ENCODE peak calls at places on chromosomes 16 and 17, in seven cellular contexts. L is lung, Z is vagina, B is ascending aorta, A is pancreas, P is tibial artery, K is prostate gland. F is an unnamed sample. For H3K9me3, the result is how much of the 10 kb centered on the place peaks cover.

GRCh38 chr16:49516382-49517036 is 142.9 kb downstream of the C16orf78 start:
- DNase-seq in B (no peak), P (no peak), L (no peak), K (no peak), Z (no peak), A (no peak), F (no peak)

GRCh38 chr16:57354311-57354710 is 4.3 kb upstream of the CCL22 start:
- DNase-seq in A (no peak), B (no peak), K (no peak), Z (no peak), P (no peak), L (no peak), F (no peak)

GRCh38 chr17:5837055-5837491 is 233.1 kb upstream of the WSCD1 start:
- DNase-seq in B (no peak), K (peak), L (no peak), P (no peak), Z (peak), A (no peak), F (peak)

GRCh38 chr17:7867881-7868329 is 10.1 kb downstream of the CYB5D1 start:
- DNase-seq in P (no peak), L (no peak), K (no peak), Z (peak), B (no peak), A (no peak), F (no peak)

GRCh38 chr16:16033208-16033717 is 83.8 kb downstream of the ABCC1 start:
- DNase-seq in P (no peak), Z (no peak), K (no peak), A (no peak), L (no peak), B (no peak), F (no peak)

GRCh38 chr17:7929158-7930029 is at the start of gene KCNAB3:
- DNase-seq in A (no peak), K (peak), Z (no peak), L (no peak), B (no peak), P (no peak), F (no peak)

GRCh38 chr17:36602924-36603384 is 1.6 kb downstream of the MRM1 start:
- DNase-seq in B (no peak), L (peak), K (no peak), P (peak), A (peak), Z (no peak), F (peak)

GRCh38 chr17:35094902-35095301 is 24.8 kb downstream of the RAD51D start:
- DNase-seq in B (no peak), L (no peak), K (no peak), P (no peak), A (no peak), Z (no peak), F (peak)

GRCh38 chr17:32584792-32585191 is 98.0 kb downstream of the CDK5R1 start:
- DNase-seq in B (no peak), Z (no peak), K (no peak), P (no peak), A (no peak), L (no peak), F (no peak)

GRCh38 chr16:74700206-74701040 is at the start of gene MLKL:
- DNase-seq in L (peak), Z (no peak), B (no peak), A (peak), P (peak), K (peak), F (no peak)

GRCh38 chr16:49543315-49543946 is 169.8 kb downstream of the C16orf78 start:
- DNase-seq in P (no peak), L (no peak), A (no peak), K (no peak), B (no peak), Z (no peak), F (no peak)

GRCh38 chr17:13583996-13584700 is 17.6 kb downstream of the HS3ST3A1 start:
- DNase-seq in Z (no peak), B (no peak), P (no peak), A (no peak), L (no peak), K (no peak), F (no peak)

GRCh38 chr17:62673614-62674362 is 46.3 kb downstream of the MRC2 start:
- DNase-seq in L (no peak), P (no peak), A (no peak), B (no peak), Z (no peak), K (no peak), F (no peak)

GRCh38 chr16:57145046-57145963 is 40.5 kb downstream of the PSME3IP1 start:
- DNase-seq in B (no peak), L (no peak), A (no peak), Z (no peak), K (no peak), P (no peak), F (no peak)

GRCh38 chr16:72995151-72995881 is 52.6 kb downstream of the ZFHX3 start:
- DNase-seq in A (no peak), Z (no peak), B (no peak), K (no peak), P (peak), L (no peak), F (no peak)

GRCh38 chr16:56269824-56270684 is 78.8 kb downstream of the GNAO1 start:
- DNase-seq in K (no peak), L (no peak), Z (no peak), P (peak), A (no peak), B (no peak), F (peak)

GRCh38 chr17:64252831-64253230 is 10.2 kb downstream of the TEX2 start:
- DNase-seq in B (no peak), L (no peak), A (no peak), Z (no peak), P (no peak), K (no peak), F (no peak)

GRCh38 chr16:15946257-15947044 is 3.0 kb upstream of the ABCC1 start:
- DNase-seq in L (no peak), B (no peak), Z (no peak), K (peak), A (no peak), P (no peak), F (peak)

GRCh38 chr16:8505327-8505991 is 84.9 kb downstream of the TMEM114 start:
- DNase-seq in P (no peak), B (no peak), A (no peak), K (no peak), L (no peak), Z (no peak), F (no peak)

GRCh38 chr17:38752930-38753506 is 477 bp downstream of the PSMB3 start:
- DNase-seq in A (no peak), K (no peak), Z (no peak), L (no peak), B (no peak), P (no peak), F (no peak)

GRCh38 chr17:1557355-1558095 is 5.1 kb downstream of the PITPNA start:
- DNase-seq in K (no peak), B (no peak), L (no peak), A (no peak), Z (no peak), P (no peak), F (no peak)

GRCh38 chr16:80433617-80434016 is 107.2 kb upstream of the DYNLRB2 start:
- DNase-seq in B (no peak), P (no peak), Z (no peak), K (no peak), L (no peak), A (no peak), F (no peak)

GRCh38 chr16:59878479-59878878 is 1144.4 kb upstream of the GOT2 start:
- DNase-seq in P (no peak), Z (no peak), A (no peak), K (no peak), B (no peak), L (no peak), F (no peak)

GRCh38 chr16:86527366-86527765 is 17.0 kb downstream of the FOXF1 start:
- DNase-seq in L (no peak), P (no peak), K (no peak), B (no peak), Z (no peak), A (no peak), F (no peak)

GRCh38 chr16:61042736-61043135 is 993.5 kb downstream of the CDH8 start:
- DNase-seq in Z (no peak), K (no peak), A (no peak), P (no peak), L (no peak), B (no peak), F (no peak)

GRCh38 chr17:6554336-6554735 is 2.0 kb downstream of the PITPNM3 start:
- DNase-seq in P (no peak), B (no peak), L (no peak), A (no peak), K (no peak), Z (no peak), F (no peak)

GRCh38 chr16:25013049-25013448 is 2.1 kb downstream of the ARHGAP17 start:
- DNase-seq in Z (no peak), K (no peak), L (no peak), B (no peak), P (no peak), A (no peak), F (no peak)

GRCh38 chr16:25011891-25012499 is 3.2 kb downstream of the ARHGAP17 start:
- DNase-seq in B (no peak), A (no peak), K (no peak), L (no peak), P (no peak), Z (no peak), F (no peak)

GRCh38 chr16:25010542-25010941 is 4.6 kb downstream of the ARHGAP17 start:
- DNase-seq in Z (no peak), L (no peak), K (no peak), B (no peak), P (no peak), A (no peak), F (no peak)

GRCh38 chr16:25013751-25014499 is 1.2 kb downstream of the ARHGAP17 start:
- DNase-seq in K (no peak), L (no peak), P (no peak), Z (no peak), B (no peak), A (no peak), F (no peak)

GRCh38 chr16:25012525-25012991 is 2.6 kb downstream of the ARHGAP17 start:
- DNase-seq in P (no peak), L (no peak), A (no peak), B (no peak), K (no peak), Z (no peak), F (no peak)
- H3K27ac ChIP-seq in P (peak), L (peak), A (no peak), B (peak), K (no peak), Z (peak), F (peak)

GRCh38 chr17:21823643-21824042 is 131.3 kb downstream of the KCNJ18 start:
- DNase-seq in Z (no peak), K (no peak), B (no peak), P (no peak), L (no peak), A (no peak), F (no peak)
- H3K9me3 ChIP-seq in Z (under half), K (under half), B (under half), P (under half), L (under half), A (under half), F (under half)

GRCh38 chr17:79306688-79307323 is 232.2 kb downstream of the ENGASE start:
- DNase-seq in Z (no peak), A (peak), L (no peak), P (no peak), B (peak), K (no peak), F (no peak)
- H3K4me3 ChIP-seq in Z (no peak), A (no peak), L (no peak), P (peak), B (peak), K (no peak), F (no peak)

GRCh38 chr17:82252511-82253178 is 20.9 kb downstream of the CSNK1D start:
- DNase-seq in K (no peak), A (no peak), Z (no peak), L (no peak), P (no peak), B (no peak), F (no peak)
- H3K27ac ChIP-seq in K (no peak), A (no peak), Z (no peak), L (no peak), P (no peak), B (no peak), F (peak)

DNA sequence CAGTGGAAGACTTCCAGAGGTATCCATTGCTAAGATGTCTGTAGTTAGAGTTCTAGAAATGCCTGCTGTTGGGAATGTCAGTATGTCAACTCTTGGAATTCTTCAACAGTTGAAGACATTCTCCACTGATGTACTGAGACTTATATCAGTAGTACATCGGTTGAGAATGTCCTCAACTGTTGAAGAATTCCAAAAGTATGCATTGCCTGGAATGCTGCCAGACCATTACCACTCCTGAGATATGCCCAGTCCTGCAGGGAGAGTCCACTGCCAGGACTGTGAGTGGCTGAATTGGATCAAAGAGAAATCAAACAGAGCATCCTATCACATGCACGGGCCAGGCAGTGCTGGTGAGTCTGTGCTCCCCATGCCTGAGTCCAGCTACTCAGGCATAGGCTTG is 42.0 kb downstream of the IL21R start:
- DNase-seq in A (no peak), P (peak), K (no peak), L (no peak), Z (no peak), B (no peak), F (no peak)
- H3K9me3 ChIP-seq in A (under half), P (under half), K (under half), L (under half), Z (under half), B (under half), F (under half)

GRCh38 chr16:66752379-66752778 is 970 bp upstream of the DYNC1LI2 start:
- DNase-seq in P (no peak), B (no peak), A (no peak), K (no peak), L (peak), Z (no peak), F (no peak)
- H3K4me3 ChIP-seq in P (peak), B (peak), A (peak), K (no peak), L (no peak), Z (no peak), F (no peak)

DNA sequence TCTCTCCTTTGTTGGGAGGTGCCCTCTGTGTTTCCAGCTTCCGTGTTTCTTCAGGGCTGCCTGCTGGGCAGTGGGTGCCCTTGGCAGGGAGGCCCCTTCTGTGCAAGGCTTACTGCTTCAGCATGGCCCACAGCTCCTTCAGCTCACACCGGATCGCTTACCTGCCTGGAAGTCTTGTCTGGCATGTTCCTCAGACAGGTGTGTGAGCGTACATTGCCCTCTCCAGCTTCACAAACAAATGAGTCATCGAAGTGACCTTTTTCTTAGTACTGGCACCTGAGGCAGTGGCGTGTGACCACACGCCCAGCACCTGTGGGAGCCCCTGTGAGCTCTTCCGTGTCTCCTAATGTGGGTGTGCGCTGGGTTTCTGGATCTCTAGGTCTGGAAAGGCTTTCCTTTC is 3.5 kb downstream of the RAB40C start:
- DNase-seq in A (peak), Z (no peak), P (no peak), K (peak), B (no peak), L (peak), F (no peak)
- H3K27ac ChIP-seq in A (peak), Z (peak), P (no peak), K (peak), B (no peak), L (peak), F (no peak)

F was measured in AG04450.